ENCODE peak calls at places on chromosomes 12 and 14, in seven cellular contexts. C is right lobe of liver, I is NCI-H1694 treated with DMSO at 0.1 percent for 48 hours, P is DMS53, D is kidney tubule cell, Y is memory B cell, F is fibroblast of villous mesenchyme. S is an unnamed sample.

GRCh38 chr12:97267166-97267565 is 195.4 kb upstream of the RMST start:
- DNase-seq in P (no peak), F (no peak), C (no peak), Y (no peak), D (peak; percentile 58), I (no peak), S (no peak)

GRCh38 chr12:51009038-51009437 is 17.1 kb downstream of the SLC11A2 start:
- DNase-seq in Y (no peak), P (no peak), I (peak; percentile 35), F (peak; percentile 42), D (peak; percentile 66), C (peak; percentile 66), S (no peak)

GRCh38 chr12:5898874-5899273 is 46.2 kb downstream of the ANO2 start:
- DNase-seq in D (no peak), Y (no peak), I (no peak), F (no peak), P (peak; percentile 36), C (no peak), S (peak; percentile 27)

GRCh38 chr14:76759589-76759988 is 1.7 kb upstream of the VASH1 start:
- DNase-seq in Y (no peak), P (no peak), I (no peak), C (no peak), F (no peak), D (no peak), S (peak; percentile 51)

GRCh38 chr14:94132285-94132887 is 3.0 kb upstream of the IFI27L2 start:
- DNase-seq in D (peak; percentile 69), P (peak; percentile 75), Y (peak; percentile 49), F (peak; percentile 75), C (no peak), I (peak; percentile 95), S (peak; percentile 67)

GRCh38 chr14:21097616-21098133 is 780 bp downstream of the ZNF219 start:
- DNase-seq in I (no peak), F (no peak), Y (no peak), P (peak; percentile 15), C (no peak), D (no peak), S (no peak)

GRCh38 chr12:89542912-89543592 is 17.2 kb upstream of the POC1B start:
- DNase-seq in C (no peak), D (peak; percentile 79), F (peak; percentile 88), Y (peak; percentile 58), I (peak; percentile 55), P (peak; percentile 94), S (peak; percentile 72)

GRCh38 chr14:51182166-51182565 is 57.9 kb upstream of the TMX1 start:
- DNase-seq in C (no peak), P (no peak), D (peak; percentile 29), Y (no peak), F (no peak), I (peak; percentile 74), S (no peak)

GRCh38 chr14:104150201-104151027 is 12.0 kb downstream of the KIF26A start:
- DNase-seq in Y (no peak), C (no peak), D (no peak), I (peak; percentile 61), F (peak; percentile 72), P (no peak), S (peak; percentile 81)

GRCh38 chr12:79337891-79338290 is 352.9 kb downstream of the PAWR start:
- DNase-seq in Y (no peak), D (no peak), P (no peak), F (no peak), I (no peak), C (no peak), S (no peak)

GRCh38 chr12:108333898-108334699 is 5.0 kb downstream of the CMKLR1 start:
- DNase-seq in P (no peak), C (no peak), I (no peak), Y (no peak), D (no peak), F (peak; percentile 46), S (no peak)

GRCh38 chr12:109542014-109542413 is 31.3 kb downstream of the MMAB start:
- DNase-seq in C (no peak), Y (no peak), F (no peak), P (no peak), D (peak; percentile 54), I (no peak), S (no peak)

GRCh38 chr14:75609606-75610476 is 31.4 kb downstream of the FLVCR2 start:
- DNase-seq in I (no peak), D (no peak), C (no peak), F (peak; percentile 27), Y (no peak), P (no peak), S (no peak)

GRCh38 chr14:100846309-100846859 is 20.5 kb downstream of the MEG3 start:
- DNase-seq in F (no peak), C (no peak), P (no peak), Y (no peak), D (no peak), I (no peak), S (no peak)

GRCh38 chr12:65168606-65169310 is 625 bp upstream of the LEMD3 start:
- DNase-seq in C (no peak), P (peak; percentile 59), D (no peak), I (no peak), Y (no peak), F (no peak), S (peak; percentile 80)

GRCh38 chr12:92096346-92097136 is 49.1 kb downstream of the BTG1 start:
- DNase-seq in C (no peak), I (no peak), P (no peak), D (no peak), F (peak; percentile 49), Y (no peak), S (no peak)

GRCh38 chr12:80567391-80567790 is 123.4 kb downstream of the PTPRQ start:
- DNase-seq in P (no peak), C (no peak), Y (no peak), D (no peak), F (peak; percentile 82), I (no peak), S (peak; percentile 12)

GRCh38 chr12:92107094-92107493 is 38.6 kb downstream of the BTG1 start:
- DNase-seq in C (no peak), D (no peak), I (no peak), P (no peak), Y (no peak), F (no peak), S (no peak)

GRCh38 chr12:108240027-108240785 is 98.9 kb downstream of the CMKLR1 start:
- DNase-seq in D (no peak), Y (no peak), F (no peak), I (no peak), P (no peak), C (no peak), S (no peak)

GRCh38 chr12:131555866-131556265 is 155.0 kb upstream of the SFSWAP start:
- DNase-seq in P (no peak), I (no peak), D (no peak), F (no peak), Y (no peak), C (no peak), S (no peak)

GRCh38 chr14:63896278-63896720 is 43.5 kb downstream of the SYNE2 start:
- DNase-seq in P (peak; percentile 52), Y (no peak), D (peak; percentile 94), I (no peak), F (peak; percentile 92), C (no peak), S (no peak)

GRCh38 chr14:61342486-61342885 is 21.1 kb downstream of the PRKCH start:
- DNase-seq in Y (no peak), F (no peak), P (no peak), I (no peak), C (no peak), D (no peak), S (no peak)

GRCh38 chr14:20680363-20680762 is 4.0 kb upstream of the RNASE4 start:
- DNase-seq in I (no peak), P (no peak), Y (no peak), D (no peak), C (no peak), F (no peak), S (peak; percentile 45)

GRCh38 chr14:76917158-76917596 is 91.0 kb downstream of the LRRC74A start:
- DNase-seq in Y (no peak), F (peak; percentile 83), C (no peak), D (peak; percentile 80), I (peak; percentile 94), P (peak; percentile 87), S (no peak)

GRCh38 chr14:99055019-99055418 is 217.0 kb downstream of the BCL11B start:
- DNase-seq in F (no peak), P (no peak), D (peak; percentile 54), I (no peak), Y (no peak), C (no peak), S (no peak)

GRCh38 chr12:2389079-2389790 is 336.4 kb downstream of the CACNA1C start:
- DNase-seq in P (no peak), C (no peak), I (no peak), F (no peak), D (no peak), Y (no peak), S (no peak)

GRCh38 chr12:94200695-94201094 is 52.3 kb downstream of the PLXNC1 start:
- DNase-seq in Y (no peak), C (no peak), D (no peak), P (no peak), F (no peak), I (no peak), S (no peak)

GRCh38 chr14:44812672-44813071 is 149.1 kb downstream of the KLHL28 start:
- DNase-seq in F (no peak), Y (no peak), D (no peak), I (no peak), C (no peak), P (no peak), S (no peak)

GRCh38 chr12:70839544-70839943 is 81.0 kb downstream of the PTPRR start:
- DNase-seq in F (no peak), P (no peak), C (no peak), Y (no peak), I (no peak), D (no peak), S (no peak)

GRCh38 chr12:109621864-109622485 is 48.4 kb downstream of the MVK start:
- DNase-seq in C (no peak), D (no peak), F (no peak), Y (no peak), I (peak; percentile 61), P (peak; percentile 79), S (no peak)

GRCh38 chr14:26598081-26598671 is 343 bp upstream of the NOVA1 start:
- DNase-seq in D (peak; percentile 85), P (peak; percentile 95), I (peak; percentile 91), Y (no peak), F (peak; percentile 79), C (peak; percentile 67), S (no peak)

GRCh38 chr12:92942905-92943304 is 13.8 kb upstream of the EEA1 start:
- DNase-seq in P (no peak), F (peak; percentile 95), Y (no peak), D (no peak), C (no peak), I (no peak), S (no peak)

GRCh38 chr12:6752181-6752930 is 585 bp downstream of the MLF2 start:
- DNase-seq in C (no peak), I (peak; percentile 55), Y (no peak), D (peak; percentile 49), P (peak; percentile 85), F (peak; percentile 67), S (peak; percentile 55)

S was measured in RPMI8226.